ENCODE peak calls at places on chromosomes 16 and 17, in seven cellular contexts. I is HepG2, P is GM12891, A is stomach, Z is suprapubic skin, L is prostate gland, V is breast epithelium. E is an unnamed sample.

GRCh38 chr16:28195859-28196258 is 15.9 kb downstream of the XPO6 start:
- DNase-seq in A (no peak), V (no peak), L (no peak), P (no peak), I (no peak), Z (no peak), E (no peak)

GRCh38 chr16:67155305-67156145 is 4.2 kb downstream of the TRADD start:
- DNase-seq in Z (peak; percentile 60), V (peak; percentile 67), A (peak; percentile 83), L (peak; percentile 66), P (peak; percentile 89), I (peak; percentile 57), E (peak; percentile 95)

GRCh38 chr16:12132290-12132689 is 155.8 kb downstream of the SNX29 start:
- DNase-seq in Z (no peak), I (no peak), L (no peak), P (no peak), A (no peak), V (no peak), E (no peak)

GRCh38 chr16:85090873-85091521 is 21.3 kb downstream of the CIBAR2 start:
- DNase-seq in V (no peak), I (no peak), L (no peak), A (no peak), P (no peak), Z (no peak), E (no peak)

GRCh38 chr17:2853111-2853721 is 57.0 kb downstream of the RAP1GAP2 start:
- DNase-seq in A (peak; percentile 68), I (no peak), L (peak; percentile 38), Z (peak; percentile 70), P (no peak), V (no peak), E (no peak)

GRCh38 chr16:12415072-12415471 is 388.6 kb downstream of the CPPED1 start:
- DNase-seq in L (no peak), Z (no peak), I (no peak), V (no peak), P (no peak), A (no peak), E (no peak)

GRCh38 chr16:10987361-10988163 is 43.2 kb downstream of the CLEC16A start:
- DNase-seq in A (no peak), L (no peak), P (no peak), V (no peak), Z (no peak), I (no peak), E (no peak)

GRCh38 chr17:16962804-16963203 is 9.1 kb downstream of the TNFRSF13B start:
- DNase-seq in P (no peak), Z (no peak), A (no peak), I (no peak), V (no peak), L (no peak), E (no peak)

GRCh38 chr17:55420067-55420775 is 1.4 kb downstream of the MMD start:
- DNase-seq in P (no peak), A (peak; percentile 26), Z (no peak), V (no peak), L (no peak), I (no peak), E (no peak)

GRCh38 chr17:72587773-72588511 is 467.1 kb downstream of the SOX9 start:
- DNase-seq in Z (no peak), P (no peak), V (no peak), L (no peak), I (peak; percentile 49), A (no peak), E (no peak)

GRCh38 chr16:12087901-12088364 is 111.4 kb downstream of the SNX29 start:
- DNase-seq in V (peak; percentile 44), A (peak; percentile 34), I (no peak), P (no peak), Z (no peak), L (peak; percentile 49), E (no peak)

GRCh38 chr16:53817117-53817516 is 113.2 kb downstream of the FTO start:
- DNase-seq in A (no peak), L (no peak), P (no peak), V (no peak), Z (no peak), I (no peak), E (no peak)

GRCh38 chr17:19867654-19868395 is at the start of gene ULK2:
- DNase-seq in P (peak; percentile 76), A (peak; percentile 68), L (peak; percentile 33), Z (peak; percentile 66), I (no peak), V (peak; percentile 58), E (peak; percentile 49)

GRCh38 chr17:15490634-15491261 is 23.3 kb upstream of the CDRT4 start:
- DNase-seq in I (no peak), Z (peak; percentile 92), A (no peak), V (no peak), P (no peak), L (no peak), E (no peak)

GRCh38 chr16:48537275-48537674 is 72.7 kb downstream of the N4BP1 start:
- DNase-seq in A (no peak), Z (no peak), I (no peak), V (no peak), P (no peak), L (no peak), E (no peak)

DNA sequence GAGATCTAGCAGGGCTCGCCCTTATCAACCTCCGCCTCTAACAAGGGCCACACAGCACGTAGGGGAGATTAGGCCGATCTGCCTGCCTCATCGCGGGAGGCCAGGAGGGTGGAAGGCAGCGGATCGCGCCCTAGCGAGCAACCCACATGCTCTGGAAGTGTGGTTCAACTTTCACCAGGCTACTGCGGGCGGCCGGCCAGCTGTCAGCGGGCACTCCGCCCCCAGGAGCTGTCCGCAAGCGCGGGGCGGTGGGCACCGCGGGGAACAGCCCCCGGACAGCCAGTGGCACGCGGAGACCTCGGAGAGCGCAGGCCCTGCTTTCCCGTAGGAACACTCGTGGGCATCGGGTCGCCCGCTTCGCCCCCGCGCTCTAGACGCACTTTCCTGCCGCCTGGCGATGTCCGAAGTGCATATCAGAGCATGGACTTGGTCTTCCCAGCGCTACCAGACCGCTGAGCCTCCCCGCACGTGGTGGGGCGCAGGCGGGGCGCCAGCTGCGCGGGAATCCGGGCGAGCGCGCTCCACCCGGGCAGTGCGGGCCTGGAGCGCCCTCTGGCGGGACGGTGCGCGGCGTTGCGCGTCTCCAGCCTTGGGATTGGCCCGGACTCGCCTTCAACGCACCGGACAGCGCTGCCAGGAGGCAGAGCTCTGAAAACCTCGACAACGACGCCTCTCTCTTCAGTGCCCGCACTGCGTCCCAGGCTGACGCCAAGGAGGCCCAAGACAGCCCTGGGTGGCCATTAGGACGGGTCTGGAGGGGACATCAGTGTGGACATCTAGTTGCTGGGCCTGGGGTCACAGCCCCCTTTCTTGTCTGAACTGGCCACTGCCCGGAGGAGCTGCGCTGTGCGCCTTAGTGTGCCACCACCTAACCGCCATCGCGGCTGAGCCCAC is 3.6 kb upstream of the ZNHIT3 start:
- DNase-seq in V (peak; percentile 87), I (peak; percentile 54), A (peak; percentile 91), Z (peak; percentile 88), L (peak; percentile 69), P (peak; percentile 88), E (peak; percentile 81)
- TF ChIP-seq POLR2A in V (no peak), I (no peak), A (no peak), Z (no peak), L (no peak), P (no peak), E (no peak)

GRCh38 chr16:2752850-2753522 is 548 bp downstream of the SRRM2 start:
- DNase-seq in A (peak; percentile 86), V (peak; percentile 84), L (peak; percentile 78), P (peak; percentile 78), Z (no peak), I (peak; percentile 56), E (peak; percentile 78)
- TF ChIP-seq POLR2AphosphoS5 in A (no peak), V (no peak), L (peak; percentile 9), P (no peak), Z (no peak), I (no peak), E (no peak)

DNA sequence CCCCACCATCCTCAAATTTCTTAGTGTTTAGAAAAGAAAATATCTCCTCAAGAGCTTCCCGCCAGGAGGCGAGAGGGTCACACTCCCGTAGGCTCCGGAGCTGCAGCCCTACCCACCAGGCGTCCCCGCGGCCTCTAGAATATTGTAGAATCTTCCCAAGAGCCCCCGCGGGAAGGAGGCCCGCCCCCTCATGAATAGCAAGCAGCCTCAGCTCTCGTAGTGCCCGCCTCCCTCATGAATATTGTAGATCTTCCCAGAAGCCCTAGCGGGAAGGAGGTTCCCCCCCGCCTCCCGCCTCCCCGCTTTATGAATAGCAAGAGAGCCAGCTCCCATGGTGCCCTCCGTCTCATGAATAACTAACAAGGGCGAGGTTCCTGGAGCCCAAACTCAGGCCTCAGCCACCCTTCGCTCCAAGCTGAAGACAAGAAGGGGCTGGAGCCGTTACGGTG is at the start of gene FBXO47:
- DNase-seq in A (peak; percentile 89), Z (peak; percentile 95), L (peak; percentile 87), I (peak; percentile 21), V (peak; percentile 80), P (no peak), E (no peak)
- TF ChIP-seq POLR2A in A (no peak), Z (no peak), L (peak; percentile 27), I (no peak), V (no peak), P (no peak), E (no peak)

GRCh38 chr16:3074860-3075545 is 9.6 kb downstream of the IL32 start:
- DNase-seq in L (no peak), V (no peak), A (peak; percentile 46), Z (no peak), I (no peak), P (peak; percentile 77), E (peak; percentile 71)
- TF ChIP-seq POLR2AphosphoS5 in L (no peak), V (no peak), A (no peak), Z (no peak), I (no peak), P (no peak), E (no peak)

GRCh38 chr17:3922765-3923164 is 6.5 kb upstream of the P2RX1 start:
- DNase-seq in Z (no peak), P (no peak), V (no peak), I (no peak), L (no peak), A (no peak), E (no peak)

GRCh38 chr17:3925684-3926537 is 9.6 kb upstream of the P2RX1 start:
- DNase-seq in Z (no peak), L (no peak), V (no peak), P (no peak), I (no peak), A (no peak), E (no peak)

GRCh38 chr17:3921853-3922319 is 5.6 kb upstream of the P2RX1 start:
- DNase-seq in L (no peak), V (no peak), A (no peak), P (no peak), I (no peak), Z (no peak), E (no peak)

GRCh38 chr17:3924421-3925350 is 8.4 kb upstream of the P2RX1 start:
- DNase-seq in V (no peak), P (no peak), Z (no peak), L (no peak), I (no peak), A (no peak), E (no peak)

DNA sequence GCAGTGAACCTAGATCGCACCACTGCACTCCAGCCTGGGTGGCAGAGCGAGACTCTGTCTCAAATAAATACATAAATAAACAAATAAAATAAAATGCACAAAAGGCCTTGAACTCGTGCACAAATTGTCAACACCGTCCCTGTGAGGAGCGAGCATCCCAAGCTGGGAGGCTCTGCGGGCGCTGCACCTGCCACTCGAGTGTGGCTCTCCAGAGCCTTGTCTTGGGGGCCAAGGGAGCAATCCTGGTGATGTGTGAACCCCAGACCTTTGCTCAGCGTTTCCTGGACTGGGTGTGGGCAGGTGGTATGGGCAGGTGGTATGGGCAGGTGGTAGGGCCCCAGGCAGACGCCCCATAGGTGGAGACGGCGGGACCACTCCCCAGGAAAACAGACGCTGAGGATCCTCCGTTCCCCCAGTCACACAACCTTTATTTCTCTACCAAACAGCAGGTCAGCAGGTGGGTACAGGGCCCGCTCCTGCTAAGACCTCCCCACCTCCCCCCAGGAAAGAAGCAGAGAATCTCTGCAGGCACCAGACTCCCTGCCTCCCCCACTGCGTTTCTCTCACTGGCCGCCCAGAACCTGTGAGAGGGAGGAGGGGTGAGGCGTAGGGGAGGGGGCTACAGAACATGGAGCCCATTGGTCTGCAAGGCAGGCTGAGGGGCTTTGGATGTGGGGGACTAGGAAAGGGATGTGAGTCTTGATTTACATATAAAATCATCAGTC is 7.4 kb upstream of the P2RX1 start:
- DNase-seq in A (no peak), Z (no peak), I (no peak), V (no peak), P (no peak), L (no peak), E (no peak)
- TF ChIP-seq POLR2A in A (no peak), Z (no peak), I (no peak), V (no peak), P (no peak), L (no peak), E (no peak)

E was measured in GM12892.